ENCODE peak calls at places on chromosomes 3 and 15, in eight cellular contexts. O is hepatocyte; J is HepG2; L is PC-3; B is CD8-positive, alpha-beta T cell; D is lung; E is heart right ventricle; T is IMR-90. A is an unnamed sample. For H3K4me1, the result is how much of the 10 kb centered on the place peaks cover.

GRCh38 chr3:158470944-158471638 is 99.9 kb upstream of the MLF1 start:
- DNase-seq in O (peak), J (no peak), L (peak), B (no peak), D (no peak), E (no peak), T (peak), A (no peak)

GRCh38 chr15:29433050-29433318 is 163.4 kb upstream of the NSMCE3 start:
- DNase-seq in O (no peak), J (no peak), L (no peak), B (no peak), D (peak), E (no peak), T (no peak), A (no peak)

GRCh38 chr3:193794002-193794835 is 201.2 kb downstream of the OPA1 start:
- DNase-seq in O (peak), J (peak), L (no peak), B (no peak), D (no peak), E (no peak), T (no peak), A (peak)

GRCh38 chr3:58063424-58063823 is 55.2 kb downstream of the FLNB start:
- DNase-seq in O (peak), J (no peak), L (peak), B (no peak), D (no peak), E (no peak), T (peak), A (no peak)

GRCh38 chr3:136120373-136121348 is 75.5 kb downstream of the MSL2 start:
- DNase-seq in O (no peak), J (no peak), L (no peak), B (no peak), D (no peak), E (no peak), T (peak), A (no peak)

GRCh38 chr3:30607032-30607833 is 832 bp downstream of the TGFBR2 start:
- DNase-seq in O (peak), J (no peak), L (peak), B (peak), D (peak), E (peak), T (no peak), A (peak)

GRCh38 chr15:69748700-69749099 is 296.1 kb downstream of the RPLP1 start:
- DNase-seq in O (peak), J (no peak), L (no peak), B (no peak), D (no peak), E (no peak), T (no peak), A (no peak)

GRCh38 chr3:116767726-116768125 is 58.1 kb downstream of the TUSC7 start:
- DNase-seq in O (no peak), J (no peak), L (no peak), B (no peak), D (no peak), E (no peak), T (no peak), A (no peak)

GRCh38 chr15:55710286-55710685 is 32.7 kb downstream of the PRTG start:
- DNase-seq in O (no peak), J (no peak), L (no peak), B (no peak), D (no peak), E (no peak), T (no peak), A (no peak)

GRCh38 chr3:187222801-187223200 is 25.5 kb downstream of the RTP1 start:
- DNase-seq in O (no peak), J (peak), L (no peak), B (no peak), D (no peak), E (no peak), T (no peak), A (no peak)

GRCh38 chr3:43181202-43181910 is 75.5 kb upstream of the POMGNT2 start:
- DNase-seq in O (no peak), J (no peak), L (peak), B (no peak), D (no peak), E (no peak), T (no peak), A (no peak)

GRCh38 chr3:74602471-74602870 is 12.0 kb downstream of the CNTN3 start:
- DNase-seq in O (no peak), J (no peak), L (no peak), B (no peak), D (no peak), E (no peak), T (no peak), A (no peak)

GRCh38 chr3:44439499-44440295 is 37.8 kb downstream of the ZNF445 start:
- DNase-seq in O (peak), J (peak), L (no peak), B (peak), D (peak), E (peak), T (peak), A (no peak)

DNA sequence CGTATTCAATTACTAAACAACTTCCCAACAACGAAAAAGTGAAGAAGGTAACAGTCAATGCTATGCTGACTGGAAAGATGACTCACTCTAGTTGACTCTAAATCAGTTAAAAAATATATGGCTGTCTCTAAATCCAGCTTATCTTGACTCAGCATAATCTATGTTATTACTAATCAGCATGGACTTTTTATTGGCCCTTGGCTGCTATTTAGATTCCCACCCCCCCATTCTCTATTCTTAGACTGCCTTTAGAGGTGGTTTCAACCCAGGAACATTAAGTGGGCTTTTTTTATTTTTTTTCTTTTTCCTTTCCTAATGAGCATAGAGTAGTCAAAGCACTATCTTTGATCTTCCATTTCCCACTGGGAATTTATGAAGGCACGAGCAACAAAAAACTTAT is 1.9 kb downstream of the PCOLCE2 start:
- DNase-seq in O (peak), J (no peak), L (peak), B (no peak), D (no peak), E (no peak), T (peak), A (no peak)
- H3K4me1 ChIP-seq in O (under half), J (under half), L (under half), B (under half), D (under half), E (under half), T (under half), A (under half)

DNA sequence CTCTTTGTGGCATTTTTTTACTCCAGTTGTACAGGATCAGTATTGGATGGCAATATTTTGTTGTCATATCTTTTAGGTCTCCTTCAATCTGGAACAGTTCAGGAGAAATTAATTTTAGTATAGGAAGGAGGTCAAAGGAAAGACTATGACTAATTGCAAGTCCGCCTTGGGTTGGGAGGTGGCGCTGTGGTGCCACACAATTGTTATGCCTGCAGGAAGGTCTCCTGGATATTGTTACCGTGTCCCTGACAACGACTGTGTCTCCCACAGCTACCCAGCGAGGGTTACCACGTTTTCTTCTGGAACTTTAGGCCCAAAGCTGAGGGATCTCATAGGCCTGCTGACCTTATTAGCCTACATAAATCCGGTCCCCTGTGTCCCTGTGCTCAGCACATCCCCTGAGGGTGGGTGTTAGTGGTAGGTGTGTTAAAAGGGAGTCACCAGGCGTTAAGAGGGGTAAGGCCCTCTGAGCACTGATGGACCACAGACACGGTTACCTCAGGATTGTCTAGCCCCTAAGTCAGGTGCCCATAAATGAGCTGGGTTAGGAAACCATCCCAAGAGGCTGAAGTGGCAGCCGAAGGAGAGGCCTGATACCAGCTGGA is 31.5 kb downstream of the KCNAB1 start:
- DNase-seq in O (peak), J (peak), L (peak), B (no peak), D (peak), E (peak), T (peak), A (peak)
- H3K4me3 ChIP-seq in O (no peak), J (no peak), L (no peak), B (no peak), D (no peak), E (no peak), T (no peak), A (no peak)

DNA sequence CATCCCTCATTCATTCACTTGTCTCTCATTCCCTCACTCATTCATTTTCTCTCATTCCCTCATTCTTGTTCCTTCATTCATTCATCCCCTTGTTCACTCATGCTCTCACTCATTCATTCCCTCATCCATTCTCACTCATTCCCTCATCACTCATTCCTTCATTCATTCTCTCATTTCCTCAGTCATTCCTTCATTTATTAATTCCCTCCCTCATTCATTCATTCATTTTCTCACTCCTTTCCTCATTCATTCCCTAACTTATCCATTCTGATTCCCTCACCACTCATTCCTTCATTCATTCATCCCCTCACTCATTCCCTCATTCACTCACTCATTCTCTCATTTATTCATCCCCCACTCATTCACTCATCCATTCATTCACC is 13.8 kb downstream of the ABTB1 start:
- DNase-seq in O (no peak), J (no peak), L (no peak), B (no peak), D (no peak), E (no peak), T (no peak), A (no peak)
- H3K4me1 ChIP-seq in O (under half), J (under half), L (under half), B (under half), D (under half), E (under half), T (under half), A (under half)

GRCh38 chr3:186097663-186098451 is 11.0 kb downstream of the ETV5 start:
- DNase-seq in O (peak), J (peak), L (peak), B (no peak), D (peak), E (peak), T (peak), A (peak)
- H3K4me3 ChIP-seq in O (no peak), J (peak), L (peak), B (no peak), D (no peak), E (peak), T (peak), A (peak)

DNA sequence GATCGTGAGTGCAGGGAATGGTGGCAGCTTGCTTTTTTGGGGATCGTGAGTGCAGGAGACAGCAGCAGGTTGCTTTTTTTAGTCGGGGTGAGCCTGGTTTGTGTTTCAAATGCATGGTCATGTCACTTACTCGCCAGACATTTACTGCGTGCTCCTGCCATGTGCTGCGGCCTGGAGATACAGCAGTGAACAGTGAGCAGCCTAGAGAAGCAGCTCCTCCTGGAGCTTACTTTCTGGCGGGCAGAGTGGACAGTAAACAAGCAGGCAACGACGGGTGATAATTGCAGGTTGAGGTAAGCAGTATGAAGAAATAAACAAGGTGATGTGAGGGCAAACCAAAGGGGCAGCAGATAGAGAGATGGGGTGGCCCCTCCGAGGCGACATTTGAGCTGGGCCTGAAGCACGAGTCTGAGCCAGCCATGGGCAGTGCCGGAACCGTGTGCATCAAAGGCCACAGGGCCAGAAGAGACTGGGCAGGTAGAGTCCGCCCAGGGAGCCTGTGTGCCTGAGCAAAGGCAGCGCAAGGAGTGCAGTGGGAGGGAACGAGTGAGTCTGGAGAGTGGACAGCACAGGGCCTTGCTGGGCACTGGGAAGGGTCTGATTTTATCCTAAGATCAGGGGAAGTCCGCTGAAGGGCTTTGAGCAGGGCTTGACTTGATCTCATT is 57.3 kb upstream of the RASA2 start:
- DNase-seq in O (no peak), J (no peak), L (no peak), B (no peak), D (no peak), E (peak), T (no peak), A (no peak)
- H3K4me1 ChIP-seq in O (under half), J (half or more), L (under half), B (under half), D (under half), E (half or more), T (under half), A (half or more)

GRCh38 chr3:126983276-126983652 is 349 bp downstream of the PLXNA1 start:
- DNase-seq in O (peak), J (no peak), L (no peak), B (no peak), D (no peak), E (peak), T (no peak), A (no peak)
- H3K4me3 ChIP-seq in O (peak), J (peak), L (peak), B (no peak), D (peak), E (peak), T (peak), A (peak)

A was measured in Caco-2.